ENCODE peak calls at places on chromosomes 1 and 21, in eight cellular contexts. One of them, this sample, is unnamed. For H3K4me1, the result is how much of the 10 kb centered on the place peaks cover.

GRCh38 chr1:174815036-174815435 is 184.7 kb upstream of the CACYBP start:
- DNase-seq in stomach: no peak
- DNase-seq in sigmoid colon: no peak
- DNase-seq in tibial nerve: no peak
- DNase-seq in A549: peak
- DNase-seq in transverse colon: no peak
- DNase-seq in ovary: no peak
- DNase-seq in K562: no peak
- DNase-seq in this sample: no peak

GRCh38 chr1:210505601-210506564 is 177.2 kb downstream of the HHAT start:
- DNase-seq in stomach: no peak
- DNase-seq in sigmoid colon: no peak
- DNase-seq in tibial nerve: no peak
- DNase-seq in A549: no peak
- DNase-seq in transverse colon: no peak
- DNase-seq in ovary: no peak
- DNase-seq in K562: no peak
- DNase-seq in this sample: no peak

GRCh38 chr1:904271-904950 is 19.3 kb upstream of the SAMD11 start:
- DNase-seq in stomach: peak
- DNase-seq in sigmoid colon: peak
- DNase-seq in tibial nerve: peak
- DNase-seq in A549: peak
- DNase-seq in transverse colon: peak
- DNase-seq in ovary: peak
- DNase-seq in K562: peak
- DNase-seq in this sample: peak

GRCh38 chr1:101253976-101254660 is 17.3 kb downstream of the S1PR1 start:
- DNase-seq in stomach: no peak
- DNase-seq in sigmoid colon: no peak
- DNase-seq in tibial nerve: no peak
- DNase-seq in A549: no peak
- DNase-seq in transverse colon: no peak
- DNase-seq in ovary: no peak
- DNase-seq in K562: no peak
- DNase-seq in this sample: no peak

GRCh38 chr21:30083120-30083945 is 83.3 kb downstream of the CLDN17 start:
- DNase-seq in stomach: no peak
- DNase-seq in sigmoid colon: no peak
- DNase-seq in tibial nerve: no peak
- DNase-seq in A549: no peak
- DNase-seq in transverse colon: no peak
- DNase-seq in ovary: no peak
- DNase-seq in K562: no peak
- DNase-seq in this sample: no peak

GRCh38 chr1:86649618-86650017 is 54.8 kb upstream of the SH3GLB1 start:
- DNase-seq in stomach: no peak
- DNase-seq in sigmoid colon: no peak
- DNase-seq in tibial nerve: no peak
- DNase-seq in A549: no peak
- DNase-seq in transverse colon: no peak
- DNase-seq in ovary: no peak
- DNase-seq in K562: no peak
- DNase-seq in this sample: no peak

GRCh38 chr1:22533244-22533643 is 30.0 kb upstream of the EPHA8 start:
- DNase-seq in stomach: no peak
- DNase-seq in sigmoid colon: no peak
- DNase-seq in tibial nerve: no peak
- DNase-seq in A549: no peak
- DNase-seq in transverse colon: no peak
- DNase-seq in ovary: no peak
- DNase-seq in K562: no peak
- DNase-seq in this sample: no peak

GRCh38 chr1:246836647-246837046 is 95.1 kb downstream of the AHCTF1 start:
- DNase-seq in stomach: no peak
- DNase-seq in sigmoid colon: no peak
- DNase-seq in tibial nerve: no peak
- DNase-seq in A549: no peak
- DNase-seq in transverse colon: no peak
- DNase-seq in ovary: no peak
- DNase-seq in K562: no peak
- DNase-seq in this sample: no peak

GRCh38 chr1:119081705-119082104 is 58.7 kb downstream of the WARS2 start:
- DNase-seq in stomach: no peak
- DNase-seq in sigmoid colon: no peak
- DNase-seq in tibial nerve: no peak
- DNase-seq in A549: no peak
- DNase-seq in transverse colon: no peak
- DNase-seq in ovary: no peak
- DNase-seq in K562: no peak
- DNase-seq in this sample: no peak

GRCh38 chr1:25890249-25891034 is 14.9 kb upstream of the PAQR7 start:
- DNase-seq in stomach: peak
- DNase-seq in sigmoid colon: peak
- DNase-seq in tibial nerve: no peak
- DNase-seq in A549: peak
- DNase-seq in transverse colon: peak
- DNase-seq in ovary: peak
- DNase-seq in K562: no peak
- DNase-seq in this sample: no peak

GRCh38 chr1:48250572-48250971 is 28.1 kb downstream of the SLC5A9 start:
- DNase-seq in stomach: peak
- DNase-seq in sigmoid colon: no peak
- DNase-seq in tibial nerve: no peak
- DNase-seq in A549: no peak
- DNase-seq in transverse colon: peak
- DNase-seq in ovary: no peak
- DNase-seq in K562: no peak
- DNase-seq in this sample: no peak

GRCh38 chr1:228747536-228747935 is 12.3 kb downstream of the RHOU start:
- DNase-seq in stomach: no peak
- DNase-seq in sigmoid colon: no peak
- DNase-seq in tibial nerve: no peak
- DNase-seq in A549: no peak
- DNase-seq in transverse colon: no peak
- DNase-seq in ovary: no peak
- DNase-seq in K562: no peak
- DNase-seq in this sample: no peak

GRCh38 chr1:229928767-229929166 is 138.3 kb upstream of the GALNT2 start:
- DNase-seq in stomach: no peak
- DNase-seq in sigmoid colon: no peak
- DNase-seq in tibial nerve: no peak
- DNase-seq in A549: no peak
- DNase-seq in transverse colon: no peak
- DNase-seq in ovary: no peak
- DNase-seq in K562: no peak
- DNase-seq in this sample: no peak

GRCh38 chr1:239816090-239816812 is 275.4 kb upstream of the FMN2 start:
- DNase-seq in stomach: peak
- DNase-seq in sigmoid colon: peak
- DNase-seq in tibial nerve: no peak
- DNase-seq in A549: peak
- DNase-seq in transverse colon: peak
- DNase-seq in ovary: peak
- DNase-seq in K562: no peak
- DNase-seq in this sample: no peak

GRCh38 chr21:36450511-36450910 is 29.4 kb downstream of the CLDN14 start:
- DNase-seq in stomach: no peak
- DNase-seq in sigmoid colon: no peak
- DNase-seq in tibial nerve: no peak
- DNase-seq in A549: no peak
- DNase-seq in transverse colon: no peak
- DNase-seq in ovary: no peak
- DNase-seq in K562: no peak
- DNase-seq in this sample: no peak

GRCh38 chr1:156897078-156897825 is 3.7 kb downstream of the PEAR1 start:
- DNase-seq in stomach: no peak
- DNase-seq in sigmoid colon: no peak
- DNase-seq in tibial nerve: no peak
- DNase-seq in A549: peak
- DNase-seq in transverse colon: no peak
- DNase-seq in ovary: no peak
- DNase-seq in K562: no peak
- DNase-seq in this sample: no peak

GRCh38 chr1:227942021-227942715 is 5.6 kb downstream of the WNT9A start:
- DNase-seq in stomach: peak
- DNase-seq in sigmoid colon: peak
- DNase-seq in tibial nerve: peak
- DNase-seq in A549: no peak
- DNase-seq in transverse colon: no peak
- DNase-seq in ovary: peak
- DNase-seq in K562: no peak
- DNase-seq in this sample: peak

DNA sequence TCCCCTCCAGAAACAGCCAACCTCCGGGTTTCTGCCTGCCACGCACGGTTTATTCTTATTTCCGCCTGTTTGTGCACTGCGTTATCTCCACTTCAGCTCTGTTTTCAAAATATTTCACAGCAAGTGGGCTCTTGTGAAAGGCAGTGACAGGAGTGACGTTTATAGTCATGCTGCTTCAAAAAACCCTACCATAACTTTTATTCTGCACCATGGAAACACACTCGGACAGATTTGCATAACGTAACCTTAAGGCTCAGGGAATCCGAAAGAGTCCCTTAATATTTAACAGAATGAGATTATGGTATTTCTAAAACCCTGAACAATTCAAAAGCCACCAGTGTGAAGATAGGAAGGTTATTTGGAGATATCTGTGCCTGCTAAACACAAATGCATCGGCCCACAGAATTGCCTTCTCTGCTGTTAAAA is 782 bp upstream of the SDE2 start:
- DNase-seq in stomach: no peak
- DNase-seq in sigmoid colon: no peak
- DNase-seq in tibial nerve: no peak
- DNase-seq in A549: no peak
- DNase-seq in transverse colon: no peak
- DNase-seq in ovary: no peak
- DNase-seq in K562: peak
- DNase-seq in this sample: no peak
- H3K4me1 ChIP-seq in stomach: under half
- H3K4me1 ChIP-seq in sigmoid colon: under half
- H3K4me1 ChIP-seq in tibial nerve: under half
- H3K4me1 ChIP-seq in A549: under half
- H3K4me1 ChIP-seq in transverse colon: under half
- H3K4me1 ChIP-seq in ovary: under half
- H3K4me1 ChIP-seq in K562: half or more
- H3K4me1 ChIP-seq in this sample: half or more

DNA sequence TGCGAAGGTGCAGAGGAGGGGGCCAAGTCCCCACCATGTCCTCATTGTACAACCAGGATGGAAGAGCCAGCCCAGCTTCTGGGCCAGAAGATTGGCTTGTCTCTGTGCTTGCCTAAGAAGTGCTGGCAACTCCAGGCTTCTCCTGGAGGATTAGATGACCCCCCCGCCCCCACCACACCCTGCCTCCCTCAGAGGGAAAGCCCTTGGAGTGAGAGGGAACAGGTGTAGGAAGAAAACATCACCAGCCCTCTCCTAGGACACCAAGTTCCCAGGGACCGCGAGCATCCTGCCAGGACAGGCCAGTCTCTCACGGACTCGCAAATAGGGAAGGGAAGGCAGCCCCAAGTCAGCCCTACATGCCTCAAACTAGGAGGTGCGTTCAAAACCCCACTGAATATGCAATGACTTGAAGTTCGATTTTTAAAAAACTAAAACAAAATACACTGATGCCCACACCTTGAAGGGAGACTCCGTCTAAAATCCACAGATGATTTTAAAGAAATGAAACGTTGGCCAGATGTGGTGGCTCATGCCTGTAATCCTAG is 20.7 kb upstream of the SLC25A33 start:
- DNase-seq in stomach: no peak
- DNase-seq in sigmoid colon: no peak
- DNase-seq in tibial nerve: no peak
- DNase-seq in A549: no peak
- DNase-seq in transverse colon: no peak
- DNase-seq in ovary: no peak
- DNase-seq in K562: no peak
- DNase-seq in this sample: no peak
- TF ChIP-seq POLR2A in stomach: no peak
- TF ChIP-seq POLR2A in sigmoid colon: no peak
- TF ChIP-seq POLR2A in tibial nerve: no peak
- TF ChIP-seq POLR2A in A549: no peak
- TF ChIP-seq POLR2A in transverse colon: no peak
- TF ChIP-seq POLR2A in ovary: no peak
- TF ChIP-seq POLR2A in K562: no peak
- TF ChIP-seq POLR2A in this sample: no peak

GRCh38 chr1:171127481-171127880 is 36.8 kb downstream of the FMO3 start:
- DNase-seq in stomach: no peak
- DNase-seq in sigmoid colon: no peak
- DNase-seq in tibial nerve: no peak
- DNase-seq in A549: no peak
- DNase-seq in transverse colon: no peak
- DNase-seq in ovary: no peak
- DNase-seq in K562: no peak
- DNase-seq in this sample: no peak

GRCh38 chr1:171122299-171122698 is 31.6 kb downstream of the FMO3 start:
- DNase-seq in stomach: no peak
- DNase-seq in sigmoid colon: no peak
- DNase-seq in tibial nerve: no peak
- DNase-seq in A549: no peak
- DNase-seq in transverse colon: no peak
- DNase-seq in ovary: no peak
- DNase-seq in K562: no peak
- DNase-seq in this sample: no peak

GRCh38 chr1:171122903-171123302 is 32.2 kb downstream of the FMO3 start:
- DNase-seq in stomach: no peak
- DNase-seq in sigmoid colon: no peak
- DNase-seq in tibial nerve: no peak
- DNase-seq in A549: no peak
- DNase-seq in transverse colon: no peak
- DNase-seq in ovary: no peak
- DNase-seq in K562: no peak
- DNase-seq in this sample: no peak

GRCh38 chr1:171128463-171128862 is 37.8 kb downstream of the FMO3 start:
- DNase-seq in stomach: no peak
- DNase-seq in sigmoid colon: peak
- DNase-seq in tibial nerve: no peak
- DNase-seq in A549: no peak
- DNase-seq in transverse colon: no peak
- DNase-seq in ovary: no peak
- DNase-seq in K562: no peak
- DNase-seq in this sample: no peak

DNA sequence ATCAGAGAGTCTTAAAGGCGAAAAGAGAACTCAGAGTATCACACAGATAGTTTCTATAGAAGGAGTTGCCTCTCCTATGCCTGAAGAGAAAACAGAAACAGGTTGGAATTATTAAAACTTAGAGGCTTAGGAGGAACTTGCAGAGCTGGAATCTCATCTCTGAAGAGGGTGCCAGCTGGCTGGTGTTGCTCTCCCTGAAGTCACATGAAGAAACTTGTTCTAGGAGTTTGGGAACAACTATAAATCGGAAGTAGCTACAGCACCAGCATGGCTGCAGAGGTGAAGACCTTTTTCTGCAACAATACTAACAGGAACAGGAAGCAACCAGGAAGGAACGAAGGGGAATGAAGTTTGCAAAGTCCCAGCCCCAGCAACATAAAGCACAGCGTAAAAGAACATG is 35.8 kb downstream of the FMO3 start:
- DNase-seq in stomach: peak
- DNase-seq in sigmoid colon: peak
- DNase-seq in tibial nerve: peak
- DNase-seq in A549: no peak
- DNase-seq in transverse colon: no peak
- DNase-seq in ovary: no peak
- DNase-seq in K562: no peak
- DNase-seq in this sample: peak
- TF ChIP-seq EP300 in stomach: no peak
- TF ChIP-seq EP300 in sigmoid colon: no peak
- TF ChIP-seq EP300 in tibial nerve: peak
- TF ChIP-seq EP300 in A549: no peak
- TF ChIP-seq EP300 in transverse colon: no peak
- TF ChIP-seq EP300 in ovary: no peak
- TF ChIP-seq EP300 in K562: no peak
- TF ChIP-seq EP300 in this sample: no peak

GRCh38 chr1:63729227-63729620 is 44.6 kb upstream of the ROR1 start:
- DNase-seq in stomach: no peak
- DNase-seq in sigmoid colon: no peak
- DNase-seq in tibial nerve: no peak
- DNase-seq in A549: no peak
- DNase-seq in transverse colon: no peak
- DNase-seq in ovary: no peak
- DNase-seq in K562: no peak
- DNase-seq in this sample: no peak
- H3K4me1 ChIP-seq in stomach: under half
- H3K4me1 ChIP-seq in sigmoid colon: under half
- H3K4me1 ChIP-seq in tibial nerve: under half
- H3K4me1 ChIP-seq in A549: under half
- H3K4me1 ChIP-seq in transverse colon: under half
- H3K4me1 ChIP-seq in ovary: under half
- H3K4me1 ChIP-seq in K562: under half
- H3K4me1 ChIP-seq in this sample: under half